ENCODE peak calls at places on chromosomes 16 and 17, in eight cellular contexts. O is AG04449; R is mesothelial cell of epicardium; U is CD4-positive, alpha-beta T cell; Z is endothelial cell; H is left ventricle myocardium inferior; T is H1; F is breast epithelium. L is an unnamed sample.

GRCh38 chr17:4858880-4859260 is 25.7 kb downstream of the MINK1 start:
- DNase-seq in Z (no peak), R (no peak), T (no peak), O (no peak), H (peak), F (peak), U (no peak), L (peak)

GRCh38 chr16:50500171-50500874 is 47.9 kb upstream of the NKD1 start:
- DNase-seq in T (no peak), O (no peak), H (no peak), R (no peak), U (no peak), F (no peak), Z (no peak), L (no peak)

GRCh38 chr16:59701987-59702386 is 967.9 kb upstream of the GOT2 start:
- DNase-seq in O (no peak), Z (no peak), U (no peak), T (no peak), R (no peak), F (no peak), H (no peak), L (no peak)

GRCh38 chr16:3645108-3645503 is 9.4 kb upstream of the DNASE1 start:
- DNase-seq in U (no peak), Z (no peak), H (no peak), T (no peak), O (no peak), R (no peak), F (no peak), L (no peak)

GRCh38 chr17:17027442-17028058 is 14.7 kb upstream of the MPRIP start:
- DNase-seq in U (no peak), O (no peak), Z (no peak), T (no peak), F (no peak), R (no peak), H (no peak), L (no peak)

GRCh38 chr17:61574542-61575351 is 16.3 kb downstream of the NACA2 start:
- DNase-seq in U (no peak), R (peak), F (no peak), Z (peak), T (no peak), H (no peak), O (no peak), L (peak)

GRCh38 chr16:89396156-89396555 is 94.2 kb downstream of the ANKRD11 start:
- DNase-seq in R (no peak), Z (no peak), U (no peak), O (no peak), T (no peak), F (no peak), H (no peak), L (no peak)

GRCh38 chr16:77974883-77975282 is 47.5 kb upstream of the CLEC3A start:
- DNase-seq in R (no peak), T (peak), U (no peak), H (no peak), Z (peak), O (no peak), F (no peak), L (no peak)

GRCh38 chr17:2885751-2886150 is 89.5 kb downstream of the RAP1GAP2 start:
- DNase-seq in Z (no peak), H (no peak), U (no peak), T (no peak), O (no peak), F (no peak), R (no peak), L (no peak)

DNA sequence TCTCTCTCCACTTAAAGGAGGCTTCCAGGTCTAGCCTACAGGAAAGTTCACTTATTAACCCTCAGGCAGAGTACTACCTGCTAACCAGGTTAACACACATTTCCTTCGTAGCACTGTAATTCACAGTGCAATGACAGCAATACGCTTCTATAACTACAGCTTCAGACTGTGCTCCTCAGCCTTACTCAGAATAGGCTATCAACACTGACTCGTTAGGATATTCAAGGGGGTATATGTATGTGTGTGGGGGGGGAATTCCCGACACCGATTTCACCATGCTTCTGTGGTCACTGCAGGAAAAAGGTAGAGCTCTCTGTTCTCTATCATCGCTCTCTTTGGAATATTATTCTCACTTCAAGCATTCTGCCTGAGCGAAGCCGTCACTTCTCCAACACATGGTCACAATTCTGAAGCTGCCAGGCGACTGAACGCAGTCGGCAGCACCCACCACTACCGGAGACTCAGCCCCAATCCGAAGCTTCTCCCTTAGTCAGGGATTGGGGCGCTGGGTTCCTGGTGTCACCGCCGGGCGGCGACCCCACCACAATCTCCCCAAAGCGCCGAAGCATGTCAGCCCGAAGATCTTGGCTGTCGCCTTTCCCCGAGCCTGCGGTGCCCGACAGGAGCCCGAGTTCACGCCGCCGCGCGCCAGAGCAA is 599 bp downstream of the GGA3 start:
- DNase-seq in O (no peak), R (no peak), H (no peak), T (no peak), F (no peak), U (no peak), Z (no peak), L (no peak)
- TF ChIP-seq CTCF in O (peak), R (no peak), H (no peak), T (no peak), F (no peak), U (no peak), Z (no peak), L (peak)

GRCh38 chr17:34364741-34365140 is 1.7 kb upstream of the CCL1 start:
- DNase-seq in U (no peak), R (no peak), O (no peak), H (no peak), T (no peak), F (no peak), Z (no peak), L (no peak)
- TF ChIP-seq CTCF in U (no peak), R (no peak), O (no peak), H (no peak), T (no peak), F (no peak), Z (no peak), L (no peak)

GRCh38 chr16:53007095-53007494 is 45.6 kb downstream of the CHD9NB start:
- DNase-seq in H (no peak), R (no peak), Z (no peak), U (no peak), O (no peak), F (no peak), T (no peak), L (no peak)
- TF ChIP-seq CTCF in H (no peak), R (no peak), Z (no peak), U (no peak), O (no peak), F (no peak), T (peak), L (no peak)

DNA sequence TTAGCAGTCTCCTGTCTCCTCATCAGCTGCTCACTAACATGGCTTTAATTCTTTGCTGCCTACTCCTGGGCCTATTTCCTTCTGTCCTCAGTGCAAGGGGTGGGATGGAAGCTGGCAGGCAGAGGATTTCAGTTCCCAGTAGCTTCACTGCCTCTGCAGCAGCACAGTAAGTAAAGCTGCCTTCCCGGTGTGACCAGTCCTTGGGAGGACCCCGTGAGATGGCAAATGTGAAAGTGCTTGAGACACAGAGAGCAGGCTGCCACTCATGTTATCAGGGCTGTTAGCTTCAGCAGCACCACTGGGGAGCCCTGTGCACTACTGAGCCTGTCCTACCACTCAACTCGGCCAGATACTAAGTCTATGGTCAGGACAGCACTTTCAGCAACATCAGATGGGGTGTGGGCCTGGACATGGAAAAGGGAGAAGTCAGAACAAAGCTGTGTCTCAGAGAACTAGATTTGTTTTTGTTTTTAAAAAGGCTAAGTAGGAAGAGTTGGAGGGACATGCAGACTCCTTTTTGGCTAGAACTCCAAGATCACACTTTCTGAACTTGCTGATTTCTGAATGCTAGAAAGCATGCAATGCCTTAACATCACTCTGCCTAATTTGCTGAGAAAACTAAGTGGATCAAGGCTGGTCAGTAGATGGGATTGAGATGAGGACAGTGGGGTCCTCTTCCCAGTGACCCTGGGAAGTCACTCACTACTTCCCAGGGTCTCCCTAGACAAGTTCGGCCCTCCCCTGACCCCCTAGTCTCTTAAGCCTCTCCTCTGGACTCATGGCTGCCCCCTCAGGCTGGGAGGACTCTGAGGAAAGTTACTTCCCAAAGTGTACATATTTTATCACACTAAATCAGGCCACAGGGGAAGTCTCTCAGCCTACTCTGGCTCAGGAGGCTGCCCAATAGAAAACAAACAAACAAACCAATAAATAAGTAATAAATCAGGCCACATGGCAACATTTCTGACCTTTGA is 1.1 kb downstream of the ACSF2 start:
- DNase-seq in U (no peak), T (peak), F (no peak), H (peak), Z (peak), R (no peak), O (no peak), L (peak)
- TF ChIP-seq CTCF in U (no peak), T (peak), F (peak), H (no peak), Z (no peak), R (no peak), O (peak), L (peak)

GRCh38 chr17:30570596-30571265 is 93.5 kb downstream of the GOSR1 start:
- DNase-seq in F (no peak), H (no peak), O (no peak), Z (no peak), R (no peak), U (no peak), T (no peak), L (no peak)

GRCh38 chr17:30559656-30560055 is 82.4 kb downstream of the GOSR1 start:
- DNase-seq in H (no peak), Z (no peak), F (no peak), U (no peak), R (no peak), O (no peak), T (peak), L (no peak)

GRCh38 chr17:30570191-30570590 is 93.0 kb downstream of the GOSR1 start:
- DNase-seq in H (no peak), Z (no peak), F (no peak), R (no peak), O (no peak), U (no peak), T (no peak), L (no peak)

GRCh38 chr17:30567231-30568116 is 90.3 kb downstream of the GOSR1 start:
- DNase-seq in T (no peak), H (no peak), O (no peak), R (no peak), Z (no peak), U (no peak), F (no peak), L (no peak)

DNA sequence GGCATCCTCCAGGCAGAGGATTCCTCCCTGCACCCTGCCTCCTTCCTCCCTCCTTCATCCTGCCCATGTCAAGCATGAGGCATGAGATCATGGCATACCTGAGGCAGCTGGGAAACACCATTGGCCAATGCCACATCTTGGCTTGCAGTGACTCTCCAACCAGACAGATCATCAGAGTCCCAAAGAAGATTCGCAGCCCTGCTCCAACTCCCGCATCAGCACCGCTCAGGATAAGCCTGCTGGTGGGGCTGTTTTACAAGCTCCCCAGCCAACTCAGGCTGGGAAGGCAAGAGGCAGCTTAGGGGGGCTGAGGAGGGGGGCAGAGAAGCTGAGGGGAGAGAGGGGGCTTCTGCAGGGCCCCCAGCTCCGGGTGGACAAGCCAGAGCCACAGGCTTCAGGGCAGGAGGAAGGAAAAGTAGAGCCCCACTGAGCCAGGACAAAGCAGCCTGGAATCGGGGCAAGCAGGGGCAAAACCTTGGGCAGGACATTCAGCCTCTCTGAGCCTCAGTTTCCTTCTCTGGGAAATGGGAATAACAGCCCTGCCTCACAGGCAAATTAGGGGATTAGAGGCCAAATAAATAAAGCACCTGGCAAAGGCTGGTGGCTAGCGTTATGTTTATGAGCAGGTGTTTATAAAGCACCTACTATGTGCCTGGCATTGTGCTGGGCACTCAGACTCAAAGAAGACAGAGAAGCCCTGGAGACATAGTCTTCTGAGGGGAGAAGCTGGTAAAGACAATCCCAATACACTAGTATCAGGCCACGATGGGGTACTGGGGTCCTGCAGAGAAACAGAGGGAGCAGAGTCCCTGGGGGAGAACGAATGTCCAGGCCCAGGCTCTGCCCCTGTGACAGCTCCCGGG is 88.1 kb downstream of the GOSR1 start:
- DNase-seq in F (no peak), O (no peak), H (no peak), T (no peak), R (no peak), Z (no peak), U (no peak), L (peak)
- TF ChIP-seq CTCF in F (no peak), O (no peak), H (no peak), T (peak), R (no peak), Z (no peak), U (no peak), L (peak)

GRCh38 chr16:12271006-12271405 is 294.5 kb downstream of the SNX29 start:
- DNase-seq in T (peak), H (no peak), U (no peak), Z (peak), R (no peak), O (no peak), F (no peak), L (peak)
- TF ChIP-seq CTCF in T (peak), H (peak), U (no peak), Z (peak), R (no peak), O (peak), F (no peak), L (peak)

GRCh38 chr17:879546-879945 is 97.4 kb downstream of the MRM3 start:
- DNase-seq in F (peak), U (peak), Z (peak), H (peak), O (no peak), R (peak), T (peak), L (peak)
- TF ChIP-seq CTCF in F (peak), U (peak), Z (peak), H (peak), O (peak), R (peak), T (peak), L (peak)